ENCODE peak calls at places on chromosome 13, in eight cellular contexts. V is lower lobe of right lung; Q is ureter; D is anterior cingulate cortex; G is epithelial cell of esophagus; S is activated naive CD8-positive, alpha-beta T cell treated with anti-CD3 and anti-CD28 coated beads for 36 hours; Y is right cardiac atrium; M is activated T-helper 1 cell treated with Interleukin-2 at 50 U/mL for 16 hours. T is an unnamed sample.

GRCh38 chr13:82657471-82657870 is 1224.8 kb downstream of the SLITRK1 start:
- DNase-seq in V (no peak), Q (no peak), D (no peak), G (no peak), S (no peak), Y (no peak), M (no peak), T (no peak)

GRCh38 chr13:29471551-29471950 is 123.9 kb downstream of the SLC7A1 start:
- DNase-seq in V (no peak), Q (no peak), D (no peak), G (no peak), S (no peak), Y (no peak), M (no peak), T (no peak)

GRCh38 chr13:79194272-79194671 is 211.8 kb downstream of the RBM26 start:
- DNase-seq in V (no peak), Q (no peak), D (no peak), G (no peak), S (peak; percentile 45), Y (no peak), M (no peak), T (no peak)

GRCh38 chr13:113775451-113776145 is 16.6 kb downstream of the TMEM255B start:
- DNase-seq in V (no peak), Q (no peak), D (no peak), G (no peak), S (no peak), Y (no peak), M (no peak), T (peak; percentile 70)

GRCh38 chr13:35157143-35157755 is 215.2 kb downstream of the NBEA start:
- DNase-seq in V (no peak), Q (peak; percentile 45), D (no peak), G (peak; percentile 65), S (peak; percentile 5), Y (no peak), M (no peak), T (no peak)

GRCh38 chr13:33611016-33611805 is 206.7 kb upstream of the RFC3 start:
- DNase-seq in V (no peak), Q (peak; percentile 55), D (peak; percentile 19), G (peak; percentile 61), S (no peak), Y (peak; percentile 88), M (no peak), T (peak; percentile 89)

GRCh38 chr13:112859817-112860190 is 109.2 kb upstream of the MCF2L start:
- DNase-seq in V (no peak), Q (peak; percentile 70), D (no peak), G (peak; percentile 31), S (no peak), Y (no peak), M (no peak), T (peak; percentile 77)

GRCh38 chr13:48975101-48975925 is at the start of gene FNDC3A:
- DNase-seq in V (peak; percentile 46), Q (peak; percentile 51), D (peak; percentile 13), G (peak; percentile 63), S (no peak), Y (peak; percentile 85), M (peak; percentile 14), T (no peak)

GRCh38 chr13:64928704-64929499 is 2301.2 kb downstream of the PCDH9 start:
- DNase-seq in V (no peak), Q (no peak), D (no peak), G (peak; percentile 83), S (no peak), Y (no peak), M (no peak), T (no peak)

GRCh38 chr13:21297452-21297851 is 121.0 kb downstream of the MRPL57 start:
- DNase-seq in V (no peak), Q (no peak), D (no peak), G (peak; percentile 5), S (no peak), Y (no peak), M (no peak), T (no peak)

GRCh38 chr13:33626407-33626806 is 191.5 kb upstream of the RFC3 start:
- DNase-seq in V (no peak), Q (no peak), D (no peak), G (no peak), S (no peak), Y (no peak), M (no peak), T (no peak)

GRCh38 chr13:112229992-112230872 is 145.9 kb upstream of the SPACA7 start:
- DNase-seq in V (no peak), Q (no peak), D (no peak), G (no peak), S (no peak), Y (no peak), M (no peak), T (peak; percentile 18)

GRCh38 chr13:77480071-77480470 is 55.4 kb upstream of the SCEL start:
- DNase-seq in V (no peak), Q (no peak), D (no peak), G (no peak), S (no peak), Y (no peak), M (no peak), T (no peak)

GRCh38 chr13:32986552-32986951 is 29.7 kb upstream of the KL start:
- DNase-seq in V (no peak), Q (no peak), D (no peak), G (no peak), S (no peak), Y (no peak), M (no peak), T (no peak)

GRCh38 chr13:110885516-110885915 is 29.4 kb downstream of the ANKRD10 start:
- DNase-seq in V (no peak), Q (no peak), D (no peak), G (no peak), S (no peak), Y (no peak), M (no peak), T (no peak)

GRCh38 chr13:28754698-28755545 is 36.2 kb upstream of the SLC46A3 start:
- DNase-seq in V (no peak), Q (no peak), D (no peak), G (no peak), S (no peak), Y (peak; percentile 57), M (no peak), T (no peak)

GRCh38 chr13:102172406-102172805 is 229.4 kb downstream of the FGF14 start:
- DNase-seq in V (no peak), Q (no peak), D (no peak), G (no peak), S (no peak), Y (no peak), M (no peak), T (no peak)

GRCh38 chr13:113836917-113837553 is 26.8 kb downstream of the GAS6 start:
- DNase-seq in V (peak; percentile 54), Q (peak; percentile 87), D (no peak), G (peak; percentile 96), S (no peak), Y (peak; percentile 71), M (no peak), T (no peak)

GRCh38 chr13:103852036-103852435 is 785.8 kb upstream of the SLC10A2 start:
- DNase-seq in V (no peak), Q (no peak), D (no peak), G (no peak), S (no peak), Y (no peak), M (no peak), T (no peak)

GRCh38 chr13:51759240-51759639 is 44.7 kb downstream of the DHRS12 start:
- DNase-seq in V (no peak), Q (no peak), D (no peak), G (peak; percentile 39), S (no peak), Y (no peak), M (no peak), T (no peak)

GRCh38 chr13:111620586-111620985 is 300.1 kb downstream of the TEX29 start:
- DNase-seq in V (no peak), Q (no peak), D (no peak), G (no peak), S (no peak), Y (no peak), M (no peak), T (no peak)

GRCh38 chr13:94390881-94391280 is 88.6 kb downstream of the DCT start:
- DNase-seq in V (no peak), Q (no peak), D (no peak), G (no peak), S (no peak), Y (no peak), M (no peak), T (no peak)

GRCh38 chr13:63024458-63024857 is 1608.8 kb upstream of the PCDH20 start:
- DNase-seq in V (no peak), Q (no peak), D (no peak), G (no peak), S (no peak), Y (no peak), M (no peak), T (no peak)

GRCh38 chr13:41639955-41640780 is 182.8 kb downstream of the RGCC start:
- DNase-seq in V (no peak), Q (no peak), D (no peak), G (no peak), S (no peak), Y (no peak), M (no peak), T (no peak)

GRCh38 chr13:36130542-36131214 is 504 bp downstream of the DCLK1 start:
- DNase-seq in V (peak; percentile 57), Q (no peak), D (no peak), G (peak; percentile 16), S (no peak), Y (peak; percentile 45), M (no peak), T (peak; percentile 85)

GRCh38 chr13:50543767-50544166 is 299.7 kb downstream of the DLEU7 start:
- DNase-seq in V (no peak), Q (no peak), D (no peak), G (peak; percentile 62), S (no peak), Y (peak; percentile 35), M (no peak), T (no peak)

GRCh38 chr13:45086484-45086883 is 33.8 kb upstream of the GTF2F2 start:
- DNase-seq in V (no peak), Q (no peak), D (no peak), G (no peak), S (no peak), Y (no peak), M (no peak), T (no peak)

GRCh38 chr13:21668665-21669599 is 1.9 kb upstream of the FGF9 start:
- DNase-seq in V (no peak), Q (no peak), D (no peak), G (peak; percentile 30), S (peak; percentile 32), Y (peak; percentile 38), M (no peak), T (peak; percentile 89)

GRCh38 chr13:48155850-48156249 is 60.9 kb upstream of the MED4 start:
- DNase-seq in V (no peak), Q (no peak), D (no peak), G (peak; percentile 97), S (peak; percentile 9), Y (no peak), M (no peak), T (no peak)

GRCh38 chr13:46100191-46100877 is 4.5 kb downstream of the CPB2 start:
- DNase-seq in V (no peak), Q (no peak), D (no peak), G (peak; percentile 24), S (no peak), Y (no peak), M (no peak), T (no peak)

GRCh38 chr13:33193428-33193974 is 92.1 kb downstream of the STARD13 start:
- DNase-seq in V (no peak), Q (no peak), D (no peak), G (no peak), S (no peak), Y (no peak), M (no peak), T (no peak)

GRCh38 chr13:43751624-43752023 is 35.1 kb downstream of the ENOX1 start:
- DNase-seq in V (no peak), Q (no peak), D (no peak), G (peak; percentile 61), S (no peak), Y (no peak), M (no peak), T (no peak)

GRCh38 chr13:30466358-30466714 is 600 bp upstream of the HMGB1 start:
- DNase-seq in V (no peak), Q (no peak), D (no peak), G (peak; percentile 10), S (peak; percentile 25), Y (no peak), M (no peak), T (no peak)

GRCh38 chr13:110553417-110553816 is 8.1 kb downstream of the RAB20 start:
- DNase-seq in V (no peak), Q (no peak), D (no peak), G (no peak), S (no peak), Y (no peak), M (no peak), T (no peak)

T was measured in posterior vena cava.